ENCODE peak calls at places on chromosomes 2 and 18, in eight cellular contexts. I, V, Z, U, M, P, Y and H are unnamed samples.

GRCh38 chr2:172196768-172197322 is 94.1 kb upstream of the DLX2 start:
- DNase-seq in I (no peak), V (no peak), Z (no peak), U (peak; percentile 91), M (no peak), P (peak; percentile 85), Y (peak; percentile 69), H (no peak)

GRCh38 chr18:45688834-45689233 is 35.1 kb upstream of the SLC14A1 start:
- DNase-seq in I (no peak), V (no peak), Z (no peak), U (no peak), M (peak; percentile 83), P (no peak), Y (no peak), H (no peak)

GRCh38 chr2:130231656-130232055 is 33.4 kb upstream of the TUBA3E start:
- DNase-seq in I (no peak), V (no peak), Z (no peak), U (no peak), M (no peak), P (no peak), Y (no peak), H (no peak)

GRCh38 chr2:239017491-239018098 is 169.7 kb downstream of the TWIST2 start:
- DNase-seq in I (no peak), V (no peak), Z (no peak), U (no peak), M (no peak), P (no peak), Y (no peak), H (peak; percentile 4)

GRCh38 chr2:13542642-13543041 is 825.9 kb downstream of the TRIB2 start:
- DNase-seq in I (no peak), V (no peak), Z (no peak), U (no peak), M (no peak), P (no peak), Y (no peak), H (no peak)

GRCh38 chr18:68215931-68216330 is 499.0 kb downstream of the TMX3 start:
- DNase-seq in I (no peak), V (no peak), Z (no peak), U (no peak), M (no peak), P (peak; percentile 45), Y (peak; percentile 91), H (no peak)

GRCh38 chr2:54457326-54458023 is 1.3 kb downstream of the SPTBN1 start:
- DNase-seq in I (no peak), V (peak; percentile 77), Z (peak; percentile 30), U (peak; percentile 76), M (no peak), P (no peak), Y (peak; percentile 55), H (no peak)

GRCh38 chr2:140200307-140200706 is 1420.1 kb upstream of the NXPH2 start:
- DNase-seq in I (no peak), V (no peak), Z (no peak), U (no peak), M (no peak), P (no peak), Y (no peak), H (no peak)

GRCh38 chr2:73979686-73980085 is 5.0 kb upstream of the TET3 start:
- DNase-seq in I (no peak), V (no peak), Z (no peak), U (peak; percentile 28), M (no peak), P (peak; percentile 92), Y (peak; percentile 86), H (no peak)

GRCh38 chr18:22032392-22032961 is 136.9 kb upstream of the GATA6 start:
- DNase-seq in I (peak; percentile 88), V (no peak), Z (no peak), U (peak; percentile 45), M (no peak), P (peak; percentile 92), Y (peak; percentile 97), H (no peak)

GRCh38 chr2:220847006-220847405 is 725.1 kb downstream of the EPHA4 start:
- DNase-seq in I (no peak), V (no peak), Z (no peak), U (no peak), M (no peak), P (peak; percentile 30), Y (no peak), H (no peak)

GRCh38 chr18:2905802-2906521 is 59.2 kb downstream of the EMILIN2 start:
- DNase-seq in I (peak; percentile 33), V (peak; percentile 85), Z (peak; percentile 63), U (no peak), M (peak; percentile 60), P (no peak), Y (peak; percentile 68), H (peak; percentile 86)

GRCh38 chr2:453132-453531 is 165.2 kb upstream of the ALKAL2 start:
- DNase-seq in I (no peak), V (no peak), Z (no peak), U (no peak), M (no peak), P (no peak), Y (no peak), H (no peak)

GRCh38 chr2:109205447-109205846 is 76.4 kb downstream of the SH3RF3 start:
- DNase-seq in I (no peak), V (no peak), Z (no peak), U (no peak), M (peak; percentile 46), P (no peak), Y (no peak), H (no peak)
- TF ChIP-seq CTCF in I (no peak), V (no peak), Z (no peak), U (no peak), M (no peak), P (no peak), Y (no peak), H (no peak)

GRCh38 chr2:69615078-69615630 is 28.4 kb downstream of the AAK1 start:
- DNase-seq in I (no peak), V (no peak), Z (no peak), U (peak; percentile 35), M (no peak), P (no peak), Y (peak; percentile 84), H (no peak)
- H3K4me1 ChIP-seq in I (peaks cover 28% of the 10 kb centered on the region), V (peaks cover 21% of the 10 kb centered on the region), Z (no peaks in the 10 kb centered on the region), U (peaks cover 64% of the 10 kb centered on the region), M (peaks cover 63% of the 10 kb centered on the region), P (peaks cover 17% of the 10 kb centered on the region), Y (peaks cover 34% of the 10 kb centered on the region), H (peaks cover 35% of the 10 kb centered on the region)

DNA sequence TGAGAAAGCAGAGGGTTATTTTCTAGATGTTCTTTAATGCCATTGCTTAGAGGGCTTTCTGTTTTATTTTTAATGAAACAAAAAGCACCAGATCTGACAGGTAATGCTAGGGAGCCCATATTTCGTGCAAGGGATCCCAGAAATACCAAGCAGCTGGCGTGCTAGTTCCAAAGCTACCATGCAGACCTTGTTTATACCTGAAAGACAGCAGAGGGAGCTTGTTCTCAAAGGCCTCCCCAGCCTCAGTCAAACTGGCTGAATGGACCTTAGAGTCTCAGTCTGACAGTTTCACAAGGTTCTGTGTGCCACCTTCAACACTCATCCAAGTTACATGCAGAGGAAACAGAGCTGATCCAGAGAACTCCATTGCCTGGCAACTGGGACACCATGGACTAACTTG is 48.6 kb downstream of the GALNT14 start:
- DNase-seq in I (no peak), V (no peak), Z (no peak), U (no peak), M (no peak), P (no peak), Y (no peak), H (no peak)
- TF ChIP-seq CTCF in I (no peak), V (no peak), Z (no peak), U (no peak), M (no peak), P (no peak), Y (peak; percentile 19), H (no peak)

GRCh38 chr2:60530228-60530627 is 23.2 kb downstream of the BCL11A start:
- DNase-seq in I (no peak), V (peak; percentile 29), Z (no peak), U (no peak), M (no peak), P (no peak), Y (no peak), H (no peak)
- H3K4me1 ChIP-seq in I (no peaks in the 10 kb centered on the region), V (peaks cover 82% of the 10 kb centered on the region), Z (no peaks in the 10 kb centered on the region), U (no peaks in the 10 kb centered on the region), M (no peaks in the 10 kb centered on the region), P (peaks cover 4% of the 10 kb centered on the region), Y (peaks cover 43% of the 10 kb centered on the region), H (peaks cover 68% of the 10 kb centered on the region)

GRCh38 chr2:127695491-127696472 is 5.5 kb upstream of the SFT2D3 start:
- DNase-seq in I (peak; percentile 27), V (peak; percentile 87), Z (peak; percentile 71), U (peak; percentile 35), M (no peak), P (peak; percentile 40), Y (peak; percentile 76), H (no peak)
- TF ChIP-seq CTCF in I (peak; percentile 46), V (peak; percentile 36), Z (peak; percentile 51), U (no peak), M (peak; percentile 68), P (peak; percentile 50), Y (peak; percentile 21), H (peak; percentile 24)

GRCh38 chr2:237260032-237260431 is 153.9 kb downstream of the COL6A3 start:
- DNase-seq in I (no peak), V (no peak), Z (no peak), U (no peak), M (no peak), P (peak; percentile 68), Y (no peak), H (no peak)
- H3K4me1 ChIP-seq in I (no peaks in the 10 kb centered on the region), V (peaks cover 60% of the 10 kb centered on the region), Z (peaks cover 36% of the 10 kb centered on the region), U (peaks cover 13% of the 10 kb centered on the region), M (no peaks in the 10 kb centered on the region), P (peaks cover 48% of the 10 kb centered on the region), Y (peaks cover 52% of the 10 kb centered on the region), H (peaks cover 26% of the 10 kb centered on the region)

GRCh38 chr2:8802741-8803140 is 34.7 kb downstream of the KIDINS220 start:
- DNase-seq in I (no peak), V (no peak), Z (no peak), U (no peak), M (no peak), P (no peak), Y (no peak), H (no peak)

GRCh38 chr2:8800821-8801220 is 36.6 kb downstream of the KIDINS220 start:
- DNase-seq in I (no peak), V (no peak), Z (no peak), U (no peak), M (no peak), P (peak; percentile 23), Y (no peak), H (no peak)

GRCh38 chr2:8805278-8806045 is 32.0 kb downstream of the KIDINS220 start:
- DNase-seq in I (no peak), V (no peak), Z (no peak), U (no peak), M (no peak), P (no peak), Y (no peak), H (no peak)

GRCh38 chr2:8806885-8807701 is 30.3 kb downstream of the KIDINS220 start:
- DNase-seq in I (no peak), V (no peak), Z (no peak), U (no peak), M (no peak), P (no peak), Y (no peak), H (no peak)

GRCh38 chr2:8803658-8804379 is 33.6 kb downstream of the KIDINS220 start:
- DNase-seq in I (peak; percentile 91), V (no peak), Z (no peak), U (peak; percentile 79), M (no peak), P (peak; percentile 97), Y (peak; percentile 99), H (no peak)
- TF ChIP-seq CTCF in I (peak; percentile 39), V (no peak), Z (no peak), U (no peak), M (no peak), P (no peak), Y (no peak), H (no peak)